ENCODE peak calls at places on chromosomes 16 and 17, in five cellular contexts. A, C, Q, F and H are unnamed samples.

GRCh38 chr17:77233635-77234334 is 93.0 kb downstream of the SEC14L1 start:
- DNase-seq in Q (no peak), F (peak), A (no peak), C (peak), H (peak)

GRCh38 chr17:42459983-42460300 is 1.3 kb downstream of the ATP6V0A1 start:
- DNase-seq in A (peak), Q (no peak), C (peak), F (no peak), H (no peak)

GRCh38 chr16:1495281-1496262 is 2.4 kb downstream of the TELO2 start:
- DNase-seq in A (no peak), F (no peak), Q (no peak), C (no peak), H (no peak)

GRCh38 chr17:34568953-34569352 is 10.4 kb upstream of the TMEM132E start:
- DNase-seq in A (no peak), F (no peak), Q (no peak), C (no peak), H (no peak)

GRCh38 chr17:48500435-48501426 is 30.1 kb downstream of the HOXB1 start:
- DNase-seq in A (no peak), C (peak), Q (no peak), F (no peak), H (no peak)

GRCh38 chr16:54282202-54282922 is 4.2 kb downstream of the IRX3 start:
- DNase-seq in C (peak), Q (peak), F (no peak), A (peak), H (no peak)

GRCh38 chr17:82866521-82867214 is 26.8 kb upstream of the ZNF750 start:
- DNase-seq in Q (no peak), A (peak), F (no peak), C (no peak), H (no peak)

GRCh38 chr16:3087243-3087791 is 11.8 kb downstream of the ZSCAN10 start:
- DNase-seq in A (no peak), Q (no peak), C (peak), F (no peak), H (no peak)

GRCh38 chr16:11619327-11619851 is 32.7 kb upstream of the LITAF start:
- DNase-seq in C (no peak), F (no peak), Q (no peak), A (no peak), H (peak)

GRCh38 chr16:4700997-4701743 is 7.8 kb downstream of the NUDT16L1 start:
- DNase-seq in F (no peak), Q (no peak), C (no peak), A (no peak), H (no peak)

GRCh38 chr16:10930755-10931093 is 11.5 kb downstream of the DEXI start:
- DNase-seq in F (no peak), A (no peak), Q (no peak), C (no peak), H (no peak)

GRCh38 chr17:77002103-77003045 is 134.2 kb downstream of the MGAT5B start:
- DNase-seq in A (peak), C (no peak), Q (peak), F (peak), H (no peak)

GRCh38 chr16:76535-77272 is 1.3 kb upstream of the MPG start:
- DNase-seq in F (peak), A (no peak), Q (no peak), C (peak), H (no peak)

GRCh38 chr17:41823141-41823524 is 10.3 kb downstream of the FKBP10 start:
- DNase-seq in F (no peak), Q (no peak), A (no peak), C (no peak), H (no peak)

GRCh38 chr17:62696726-62697490 is 69.4 kb downstream of the MRC2 start:
- DNase-seq in A (peak), C (no peak), F (no peak), Q (no peak), H (no peak)

GRCh38 chr17:49193513-49194296 is 16.7 kb downstream of the GNGT2 start:
- DNase-seq in F (no peak), C (peak), A (peak), Q (peak), H (peak)

GRCh38 chr17:48483471-48484131 is 47.2 kb downstream of the HOXB1 start:
- DNase-seq in F (no peak), C (no peak), A (no peak), Q (peak), H (no peak)

GRCh38 chr17:63390090-63390489 is 56.0 kb downstream of the CYB561 start:
- DNase-seq in F (no peak), C (no peak), Q (no peak), A (no peak), H (no peak)

GRCh38 chr16:3610698-3611144 is 685 bp downstream of the SLX4 start:
- DNase-seq in C (no peak), Q (no peak), F (no peak), A (no peak), H (no peak)

GRCh38 chr16:728131-728889 is 1.4 kb downstream of the HAGHL start:
- DNase-seq in F (no peak), A (peak), Q (peak), C (peak), H (no peak)

GRCh38 chr17:40542562-40543411 is 22.5 kb downstream of the CCR7 start:
- DNase-seq in F (peak), C (no peak), A (peak), Q (no peak), H (no peak)
- TF ChIP-seq ZBTB33 in F (no peak), C (no peak), A (no peak), Q (no peak), H (no peak)

GRCh38 chr17:64984776-64985521 is 65.7 kb upstream of the LRRC37A3 start:
- DNase-seq in F (peak), C (no peak), Q (no peak), A (no peak), H (no peak)
- TF ChIP-seq POLR2AphosphoS5 in F (no peak), C (no peak), Q (no peak), A (peak), H (no peak)

GRCh38 chr16:52372313-52372712 is 174.6 kb downstream of the TOX3 start:
- DNase-seq in A (no peak), Q (no peak), C (no peak), F (no peak), H (no peak)

GRCh38 chr16:52364500-52364899 is 182.4 kb downstream of the TOX3 start:
- DNase-seq in A (no peak), F (no peak), Q (no peak), C (no peak), H (no peak)

GRCh38 chr16:52363082-52363481 is 183.9 kb downstream of the TOX3 start:
- DNase-seq in C (no peak), A (no peak), Q (no peak), F (no peak), H (no peak)

GRCh38 chr16:52368899-52369298 is 178.0 kb downstream of the TOX3 start:
- DNase-seq in C (no peak), Q (no peak), A (no peak), F (no peak), H (no peak)

GRCh38 chr16:52366997-52367396 is 179.9 kb downstream of the TOX3 start:
- DNase-seq in A (no peak), C (no peak), Q (no peak), F (no peak), H (no peak)
- TF ChIP-seq ZBTB33 in A (no peak), C (no peak), Q (no peak), F (no peak), H (no peak)

GRCh38 chr17:65561394-65562205 is at the start of gene AXIN2:
- DNase-seq in F (peak), A (peak), C (peak), Q (peak), H (no peak)
- TF ChIP-seq POLR2AphosphoS5 in F (no peak), A (no peak), C (no peak), Q (no peak), H (no peak)